ENCODE peak calls at places on chromosomes 2 and 18, in four cellular contexts. Q is spleen, G is cardiac muscle cell, H is RCC 7860. R is an unnamed sample.

GRCh38 chr18:22348521-22349316 is 69.0 kb downstream of the CTAGE1 start:
- DNase-seq in G (peak; percentile 94), H (no peak), Q (peak; percentile 81), R (no peak)

GRCh38 chr18:5546660-5547059 is 2.9 kb upstream of the EPB41L3 start:
- DNase-seq in Q (no peak), G (peak; percentile 82), H (no peak), R (no peak)

GRCh38 chr2:224398289-224398688 is 3.6 kb downstream of the FAM124B start:
- DNase-seq in Q (no peak), H (no peak), G (no peak), R (no peak)

GRCh38 chr2:108575132-108575966 is 41.1 kb downstream of the LIMS1 start:
- DNase-seq in Q (no peak), H (peak; percentile 39), G (peak; percentile 55), R (peak; percentile 25)

GRCh38 chr2:72149556-72150156 is 2.0 kb upstream of the CYP26B1 start:
- DNase-seq in G (no peak), H (no peak), Q (peak; percentile 80), R (no peak)

GRCh38 chr2:161178756-161179155 is 18.5 kb downstream of the TANK start:
- DNase-seq in G (no peak), H (no peak), Q (no peak), R (no peak)

GRCh38 chr2:157830696-157831570 is 45.2 kb downstream of the ACVR1 start:
- DNase-seq in G (peak; percentile 93), Q (no peak), H (peak; percentile 54), R (peak; percentile 75)

GRCh38 chr2:58540680-58541079 is 299.6 kb upstream of the FANCL start:
- DNase-seq in G (no peak), H (no peak), Q (no peak), R (no peak)

GRCh38 chr2:120818441-120818920 is 82.8 kb downstream of the GLI2 start:
- DNase-seq in Q (peak; percentile 54), H (no peak), G (peak; percentile 82), R (peak; percentile 67)

GRCh38 chr2:85811850-85812735 is 58.3 kb downstream of the ATOH8 start:
- DNase-seq in G (no peak), Q (no peak), H (no peak), R (no peak)

GRCh38 chr2:112623913-112624777 is 21.6 kb upstream of the SLC20A1 start:
- DNase-seq in H (peak; percentile 35), Q (no peak), G (peak; percentile 62), R (peak; percentile 73)